ENCODE peak calls at places on chromosome 4, in five cellular contexts. W is DMS153; Y is neural crest cell; N is T-helper 9 cell; V is stimulated activated CD8-positive, alpha-beta memory T cell treated with anti-CD3 and anti-CD28 coated beads, Interleukin-4, amount 100 ng/mL, for 1 hour. G is an unnamed sample.

GRCh38 chr4:41057456-41057855 is 156.9 kb downstream of the APBB2 start:
- DNase-seq in W (no peak), Y (no peak), N (no peak), V (no peak), G (peak; percentile 89)

GRCh38 chr4:99471349-99471748 is 36.2 kb upstream of the ADH7 start:
- DNase-seq in W (no peak), Y (no peak), N (no peak), V (no peak), G (no peak)

GRCh38 chr4:78464265-78464664 is 87.3 kb upstream of the ANXA3 start:
- DNase-seq in W (no peak), Y (no peak), N (no peak), V (no peak), G (no peak)

GRCh38 chr4:171169396-171169795 is 643.8 kb upstream of the GALNTL6 start:
- DNase-seq in W (no peak), Y (no peak), N (no peak), V (no peak), G (no peak)

GRCh38 chr4:139768913-139769312 is 103.3 kb downstream of the MGST2 start:
- DNase-seq in W (no peak), Y (no peak), N (no peak), V (no peak), G (no peak)

GRCh38 chr4:122500852-122501501 is 44.5 kb upstream of the IL2 start:
- DNase-seq in W (peak; percentile 80), Y (no peak), N (no peak), V (no peak), G (no peak)

GRCh38 chr4:186691396-186691795 is 32.3 kb downstream of the FAT1 start:
- DNase-seq in W (no peak), Y (no peak), N (no peak), V (no peak), G (no peak)

GRCh38 chr4:152696764-152697250 is 17.0 kb upstream of the TMEM154 start:
- DNase-seq in W (no peak), Y (peak; percentile 12), N (peak; percentile 16), V (no peak), G (no peak)

GRCh38 chr4:36046026-36046425 is 198.3 kb downstream of the ARAP2 start:
- DNase-seq in W (no peak), Y (no peak), N (no peak), V (no peak), G (no peak)

GRCh38 chr4:53688186-53688790 is 97.0 kb upstream of the LNX1 start:
- DNase-seq in W (no peak), Y (no peak), N (no peak), V (no peak), G (peak; percentile 99)

G was measured in fibroblast of villous mesenchyme.